ENCODE peak calls at places on chromosomes 12 and 14, in nine cellular contexts. B, Q, R, O, Y, X, E, H and P are unnamed samples.

GRCh38 chr12:110920324-110920910 is at the start of gene MYL2:
- DNase-seq in B (no peak), Q (no peak), R (no peak), O (no peak), Y (no peak), X (no peak), E (no peak), H (no peak), P (no peak)

GRCh38 chr14:59087240-59087639 is 101.2 kb upstream of the DAAM1 start:
- DNase-seq in B (no peak), Q (no peak), R (no peak), O (no peak), Y (no peak), X (no peak), E (no peak), H (no peak), P (no peak)

GRCh38 chr14:85572845-85573244 is 42.9 kb downstream of the FLRT2 start:
- DNase-seq in B (peak; percentile 80), Q (no peak), R (no peak), O (peak; percentile 23), Y (no peak), X (peak; percentile 78), E (no peak), H (no peak), P (no peak)

GRCh38 chr14:67335781-67336180 is 23.8 kb downstream of the ATP6V1D start:
- DNase-seq in B (peak; percentile 38), Q (no peak), R (no peak), O (peak; percentile 60), Y (no peak), X (peak; percentile 47), E (no peak), H (no peak), P (no peak)

GRCh38 chr12:109881752-109882151 is 1.4 kb upstream of the GLTP start:
- DNase-seq in B (no peak), Q (no peak), R (no peak), O (peak; percentile 52), Y (no peak), X (no peak), E (no peak), H (no peak), P (no peak)

GRCh38 chr12:131390408-131391100 is 320.3 kb upstream of the SFSWAP start:
- DNase-seq in B (no peak), Q (no peak), R (no peak), O (peak; percentile 41), Y (no peak), X (no peak), E (no peak), H (no peak), P (no peak)

GRCh38 chr12:33825986-33826602 is 196.2 kb upstream of the ALG10 start:
- DNase-seq in B (no peak), Q (no peak), R (no peak), O (no peak), Y (no peak), X (no peak), E (no peak), H (no peak), P (no peak)

GRCh38 chr12:18345021-18345735 is 83.9 kb downstream of the PIK3C2G start:
- DNase-seq in B (no peak), Q (no peak), R (no peak), O (no peak), Y (no peak), X (peak; percentile 36), E (no peak), H (no peak), P (no peak)

GRCh38 chr14:33073023-33073422 is 134.3 kb downstream of the NPAS3 start:
- DNase-seq in B (no peak), Q (no peak), R (no peak), O (no peak), Y (no peak), X (no peak), E (no peak), H (no peak), P (no peak)

GRCh38 chr12:3229577-3229976 is 152.4 kb downstream of the TSPAN9 start:
- DNase-seq in B (no peak), Q (no peak), R (no peak), O (no peak), Y (no peak), X (no peak), E (no peak), H (no peak), P (no peak)

DNA sequence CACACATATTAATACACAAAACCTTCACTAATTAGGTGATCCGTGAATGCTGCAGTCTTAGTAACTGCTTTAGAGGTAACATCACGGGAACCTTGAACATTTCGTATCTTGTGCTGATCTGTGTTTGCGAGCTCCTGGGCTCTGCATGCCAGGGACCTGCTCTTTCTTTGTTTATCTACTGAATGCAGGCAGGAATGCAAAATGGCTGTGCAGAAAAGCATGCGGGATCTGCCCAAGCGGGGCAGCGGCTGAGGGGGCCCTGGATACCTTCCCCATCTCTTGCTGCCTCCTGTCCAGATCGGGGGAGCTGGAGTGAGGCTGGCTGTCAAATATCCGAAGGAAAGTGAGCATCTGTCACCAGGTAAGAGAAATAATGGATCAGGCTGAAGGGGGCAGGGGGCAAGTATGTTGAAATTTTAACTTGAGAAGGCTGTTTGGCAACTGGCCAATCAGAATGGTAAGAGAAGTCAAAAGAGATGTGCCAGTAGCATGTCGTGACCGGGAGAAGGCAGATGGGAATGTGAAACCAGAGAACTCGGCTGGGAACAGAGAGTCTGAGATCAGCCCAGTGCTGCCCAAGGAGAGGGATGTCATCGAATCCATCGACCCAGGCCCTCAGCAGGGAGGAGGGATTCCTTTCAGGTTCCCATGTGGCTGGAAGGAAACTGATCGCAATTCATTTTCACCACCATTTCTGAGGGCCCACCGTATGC is 191.3 kb downstream of the TTC7B start:
- DNase-seq in B (peak; percentile 40), Q (no peak), R (no peak), O (no peak), Y (no peak), X (peak; percentile 10), E (no peak), H (no peak), P (no peak)
- H3K4me3 ChIP-seq in B (no peak overlapping the region), Q (no peak overlapping the region), R (no peak overlapping the region), O (no peak overlapping the region), Y (no peak overlapping the region), X (no peak overlapping the region), E (no peak overlapping the region), H (no peak overlapping the region), P (no peak overlapping the region)

DNA sequence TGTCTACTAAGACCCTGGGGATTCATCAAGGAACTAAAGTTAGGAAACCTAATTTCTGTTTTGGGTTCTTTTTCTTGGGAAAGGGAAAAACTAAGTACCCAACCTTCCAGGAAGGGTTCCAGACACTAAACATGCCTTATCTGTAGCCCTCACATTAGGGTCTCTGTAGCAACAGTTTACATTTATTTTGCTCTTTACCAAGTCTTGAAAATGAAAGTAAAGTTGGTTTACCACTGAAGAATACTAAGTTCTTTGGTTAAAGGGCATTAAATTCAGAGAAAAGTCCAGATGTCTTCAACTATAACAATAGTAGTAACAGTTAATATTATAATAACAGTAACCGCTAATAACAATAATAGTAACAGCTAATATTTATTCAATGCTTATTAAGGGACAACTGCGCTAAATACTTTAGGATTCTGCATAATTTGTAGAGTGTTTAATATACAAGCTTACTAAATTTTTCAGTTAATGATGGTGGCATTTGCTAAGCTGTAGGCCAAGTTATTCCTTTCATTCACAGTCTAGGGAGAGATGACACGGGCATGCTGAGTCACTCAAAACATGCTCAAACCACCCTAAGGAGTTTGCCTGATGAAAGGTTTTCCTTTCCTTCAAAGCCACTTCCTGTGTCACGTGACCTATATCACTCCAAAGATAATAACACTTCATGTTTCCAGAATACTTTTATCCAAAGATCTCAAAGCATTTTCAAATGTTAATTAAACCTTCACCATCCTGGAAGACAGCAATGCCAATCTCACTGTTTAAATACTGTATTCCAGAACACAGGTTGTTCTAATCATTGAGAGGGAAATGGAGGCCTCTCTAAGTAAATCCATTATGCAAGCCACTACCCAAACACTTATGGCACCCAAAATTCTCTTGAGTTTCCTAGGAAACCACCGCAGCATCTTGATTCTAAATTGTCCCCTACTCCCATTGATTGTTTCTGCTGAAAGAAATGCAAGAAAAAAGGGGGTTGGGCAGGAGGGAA is 207.2 kb upstream of the CDKN3 start:
- DNase-seq in B (peak; percentile 69), Q (no peak), R (no peak), O (peak; percentile 55), Y (no peak), X (peak; percentile 67), E (no peak), H (no peak), P (no peak)
- H3K4me3 ChIP-seq in B (no peak overlapping the region), Q (no peak overlapping the region), R (no peak overlapping the region), O (no peak overlapping the region), Y (no peak overlapping the region), X (no peak overlapping the region), E (no peak overlapping the region), H (no peak overlapping the region), P (no peak overlapping the region)

DNA sequence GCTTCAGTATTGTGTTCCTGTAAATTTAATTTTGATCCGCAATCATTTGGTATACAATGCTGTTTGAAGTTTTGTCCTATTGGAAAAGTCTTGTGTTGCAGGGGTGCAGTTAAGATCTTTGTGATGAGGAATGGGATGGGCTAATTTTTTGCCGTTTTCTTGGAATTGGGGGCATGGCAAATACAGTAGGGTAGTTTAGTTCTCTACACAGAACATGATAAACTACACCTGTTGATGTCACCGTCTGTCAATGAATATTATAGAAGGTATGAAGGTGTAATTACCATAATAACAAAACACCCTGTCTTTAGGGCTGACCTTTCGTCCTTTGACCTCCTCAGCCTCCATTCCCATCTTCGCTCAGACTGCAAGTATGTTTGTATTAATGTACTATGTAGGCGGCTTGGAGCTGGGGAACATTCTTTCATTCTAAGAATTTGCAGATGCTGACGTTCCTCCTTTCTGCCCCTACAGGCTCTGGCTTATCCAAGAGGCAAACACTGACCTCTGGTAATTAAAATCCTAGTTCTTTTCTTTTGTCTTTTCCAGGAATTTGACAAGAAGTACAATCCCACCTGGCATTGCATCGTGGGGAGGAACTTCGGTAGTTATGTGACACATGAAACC is 1.7 kb downstream of the DYNLL1 start:
- DNase-seq in B (peak; percentile 20), Q (no peak), R (no peak), O (no peak), Y (no peak), X (no peak), E (no peak), H (no peak), P (no peak)
- H3K4me3 ChIP-seq in B (peak overlapping the region; percentile 81), Q (peak overlapping the region; percentile 73), R (no peak overlapping the region), O (peak overlapping the region; percentile 100), Y (peak overlapping the region; percentile 77), X (peak overlapping the region; percentile 95), E (peak overlapping the region; percentile 92), H (peak overlapping the region; percentile 97), P (peak overlapping the region; percentile 98)

GRCh38 chr14:77035267-77035666 is 6.8 kb upstream of the IRF2BPL start:
- DNase-seq in B (no peak), Q (no peak), R (no peak), O (no peak), Y (no peak), X (no peak), E (no peak), H (no peak), P (no peak)

GRCh38 chr14:77031680-77032482 is 3.4 kb upstream of the IRF2BPL start:
- DNase-seq in B (peak; percentile 94), Q (peak; percentile 81), R (no peak), O (no peak), Y (no peak), X (peak; percentile 80), E (no peak), H (peak; percentile 29), P (peak; percentile 76)

GRCh38 chr14:77033622-77034521 is 5.4 kb upstream of the IRF2BPL start:
- DNase-seq in B (peak; percentile 97), Q (peak; percentile 86), R (peak; percentile 32), O (peak; percentile 94), Y (peak; percentile 93), X (peak; percentile 90), E (peak; percentile 82), H (peak; percentile 80), P (peak; percentile 83)

GRCh38 chr14:77032854-77033621 is 4.5 kb upstream of the IRF2BPL start:
- DNase-seq in B (peak; percentile 100), Q (peak; percentile 98), R (peak; percentile 66), O (peak; percentile 99), Y (peak; percentile 96), X (peak; percentile 99), E (peak; percentile 91), H (peak; percentile 93), P (peak; percentile 99)

GRCh38 chr14:77032483-77032853 is 4.0 kb upstream of the IRF2BPL start:
- DNase-seq in B (no peak), Q (no peak), R (no peak), O (no peak), Y (no peak), X (no peak), E (no peak), H (no peak), P (no peak)
- H3K4me3 ChIP-seq in B (peak overlapping the region; percentile 74), Q (peak overlapping the region; percentile 75), R (peak overlapping the region; percentile 79), O (peak overlapping the region; percentile 14), Y (no peak overlapping the region), X (peak overlapping the region; percentile 36), E (peak overlapping the region; percentile 57), H (peak overlapping the region; percentile 14), P (peak overlapping the region; percentile 58)